ENCODE peak calls at places on chromosomes 11 and 22, in seven cellular contexts. S is upper lobe of right lung, U is cardiac muscle cell, X is AG10803, Q is uterus, J is suprapubic skin, F is left ventricle myocardium inferior. D is an unnamed sample.

GRCh38 chr11:61587951-61588695 is 7.2 kb upstream of the SYT7 start:
- DNase-seq in S (peak), J (no peak), X (no peak), Q (peak), F (peak), U (no peak), D (peak)

GRCh38 chr11:118341749-118342489 is 586 bp downstream of the CD3D start:
- DNase-seq in S (no peak), X (no peak), U (no peak), J (no peak), Q (no peak), F (no peak), D (no peak)

GRCh38 chr11:63762662-63763505 is 5.7 kb downstream of the ZFTA start:
- DNase-seq in U (peak), J (no peak), S (no peak), F (peak), Q (peak), X (no peak), D (no peak)

GRCh38 chr22:42444060-42444904 is 12.1 kb upstream of the NFAM1 start:
- DNase-seq in J (peak), X (peak), Q (peak), F (peak), S (peak), U (peak), D (peak)

GRCh38 chr11:75718406-75719088 is 909 bp downstream of the MOGAT2 start:
- DNase-seq in S (no peak), Q (no peak), J (no peak), U (peak), X (no peak), F (no peak), D (no peak)

GRCh38 chr11:109946322-109946846 is 146.8 kb upstream of the ZC3H12C start:
- DNase-seq in S (peak), J (peak), Q (peak), X (peak), U (peak), F (peak), D (peak)

GRCh38 chr22:42434283-42434682 is 2.1 kb upstream of the NFAM1 start:
- DNase-seq in U (peak), J (no peak), S (no peak), Q (no peak), X (no peak), F (no peak), D (no peak)

GRCh38 chr11:105344938-105345337 is 205.4 kb upstream of the CARD18 start:
- DNase-seq in Q (no peak), S (no peak), J (no peak), X (no peak), U (peak), F (no peak), D (no peak)

GRCh38 chr11:27861706-27862430 is 161.6 kb upstream of the BDNF start:
- DNase-seq in F (no peak), J (no peak), S (no peak), Q (peak), U (peak), X (peak), D (no peak)

GRCh38 chr11:57237204-57237681 is at the start of gene APLNR:
- DNase-seq in X (no peak), U (peak), Q (no peak), S (no peak), F (peak), J (no peak), D (no peak)

GRCh38 chr22:45159652-45160462 is 3.9 kb upstream of the NUP50 start:
- DNase-seq in X (no peak), J (no peak), F (no peak), Q (no peak), U (peak), S (no peak), D (no peak)

GRCh38 chr11:8838248-8838647 is 72.7 kb upstream of the AKIP1 start:
- DNase-seq in S (no peak), U (peak), Q (no peak), X (peak), F (no peak), J (peak), D (no peak)

GRCh38 chr11:99693941-99694492 is 673.3 kb downstream of the CNTN5 start:
- DNase-seq in U (peak), J (no peak), Q (no peak), X (no peak), S (no peak), F (no peak), D (no peak)

GRCh38 chr22:50657925-50658324 is 14.7 kb upstream of the SHANK3 start:
- DNase-seq in X (no peak), U (no peak), Q (no peak), S (no peak), F (no peak), J (no peak), D (no peak)

GRCh38 chr11:68363771-68364170 is 51.4 kb downstream of the LRP5 start:
- DNase-seq in J (no peak), X (no peak), F (no peak), S (no peak), U (no peak), Q (no peak), D (no peak)

GRCh38 chr11:66115638-66116410 is 45.8 kb downstream of the PACS1 start:
- DNase-seq in U (peak), J (no peak), X (no peak), Q (no peak), S (no peak), F (no peak), D (peak)

GRCh38 chr11:70696076-70696475 is 297.7 kb downstream of the CTTN start:
- DNase-seq in J (no peak), U (no peak), X (no peak), Q (no peak), S (no peak), F (no peak), D (no peak)

GRCh38 chr22:29269731-29270474 is 1.8 kb downstream of the EWSR1 start:
- DNase-seq in F (no peak), Q (no peak), S (no peak), J (no peak), X (no peak), U (peak), D (peak)

GRCh38 chr11:44453213-44453612 is 112.2 kb upstream of the CD82 start:
- DNase-seq in U (no peak), J (no peak), S (no peak), F (no peak), X (no peak), Q (no peak), D (no peak)

GRCh38 chr11:131033151-131033651 is 116.9 kb upstream of the SNX19 start:
- DNase-seq in F (no peak), S (no peak), Q (no peak), U (peak), J (no peak), X (peak), D (no peak)

GRCh38 chr11:131685206-131685605 is 314.8 kb downstream of the NTM start:
- DNase-seq in F (no peak), J (no peak), S (no peak), X (no peak), Q (no peak), U (no peak), D (no peak)

GRCh38 chr11:20060647-20061205 is 99.5 kb downstream of the DBX1 start:
- DNase-seq in J (no peak), X (no peak), F (no peak), S (no peak), U (no peak), Q (no peak), D (no peak)

GRCh38 chr11:20457001-20457768 is 69.7 kb downstream of the PRMT3 start:
- DNase-seq in X (no peak), F (no peak), U (no peak), J (no peak), Q (no peak), S (no peak), D (no peak)

DNA sequence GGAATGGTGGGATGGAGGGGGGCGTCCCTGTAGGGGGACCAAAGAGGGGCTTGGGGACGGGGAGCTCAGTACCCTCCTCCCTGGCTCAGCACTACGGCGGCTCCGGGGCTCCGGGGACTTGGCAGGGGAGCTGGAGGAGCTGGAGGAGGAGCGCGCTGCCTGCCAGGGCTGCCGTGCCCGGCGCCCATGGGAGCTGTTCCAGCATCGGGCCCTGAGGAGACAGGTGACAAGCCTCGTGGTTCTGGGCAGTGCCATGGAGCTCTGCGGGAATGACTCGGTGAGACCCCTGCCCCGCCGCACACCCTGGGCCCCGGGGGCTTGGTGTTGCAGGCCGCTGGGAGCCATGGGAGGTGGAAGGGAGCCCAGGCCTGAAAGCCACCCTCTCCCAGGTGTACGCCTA is 11.8 kb upstream of the MIF start:
- DNase-seq in J (no peak), Q (no peak), S (no peak), U (no peak), F (no peak), X (no peak), D (no peak)
- H3K4me3 ChIP-seq in J (no peak), Q (no peak), S (no peak), U (no peak), F (no peak), X (no peak), D (no peak)

GRCh38 chr11:119782021-119782420 is 53.0 kb upstream of the NECTIN1 start:
- DNase-seq in F (no peak), X (no peak), J (no peak), S (no peak), U (no peak), Q (no peak), D (no peak)
- TF ChIP-seq CTCF in F (no peak), X (no peak), J (no peak), S (no peak), U (no peak), Q (no peak), D (no peak)

GRCh38 chr11:116537121-116537520 is 235.7 kb downstream of the BUD13 start:
- DNase-seq in F (no peak), S (no peak), U (no peak), J (peak), X (no peak), Q (no peak), D (no peak)

GRCh38 chr11:116539211-116539610 is 233.6 kb downstream of the BUD13 start:
- DNase-seq in F (no peak), J (peak), U (no peak), Q (no peak), S (no peak), X (no peak), D (no peak)

GRCh38 chr11:116536416-116536815 is 236.4 kb downstream of the BUD13 start:
- DNase-seq in S (peak), J (peak), F (no peak), Q (no peak), U (no peak), X (no peak), D (no peak)

GRCh38 chr11:116535954-116536353 is 236.8 kb downstream of the BUD13 start:
- DNase-seq in J (peak), Q (no peak), X (no peak), F (no peak), U (no peak), S (peak), D (no peak)

DNA sequence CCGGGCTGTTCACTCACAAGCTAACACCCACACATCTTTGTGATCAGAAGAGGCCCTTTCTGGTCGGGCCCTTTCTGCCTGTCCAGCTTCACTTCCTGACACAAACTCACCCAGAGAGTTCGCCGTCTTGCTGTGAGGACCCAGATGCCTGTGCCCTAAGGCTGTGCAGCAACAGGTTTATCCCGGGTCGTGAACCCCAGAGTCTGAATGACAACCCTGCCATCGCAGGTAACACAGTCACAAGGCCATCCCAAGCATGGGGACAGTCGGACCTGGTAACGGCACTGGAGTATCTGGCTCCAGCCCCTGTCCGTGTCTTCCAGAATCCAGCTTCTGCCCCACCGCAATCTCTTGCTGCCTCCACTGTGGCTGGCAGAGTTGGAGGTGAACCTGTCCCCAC is 235.1 kb downstream of the BUD13 start:
- DNase-seq in S (no peak), Q (no peak), U (no peak), J (peak), F (no peak), X (no peak), D (no peak)
- H3K4me3 ChIP-seq in S (no peak), Q (no peak), U (no peak), J (no peak), F (no peak), X (no peak), D (no peak)

DNA sequence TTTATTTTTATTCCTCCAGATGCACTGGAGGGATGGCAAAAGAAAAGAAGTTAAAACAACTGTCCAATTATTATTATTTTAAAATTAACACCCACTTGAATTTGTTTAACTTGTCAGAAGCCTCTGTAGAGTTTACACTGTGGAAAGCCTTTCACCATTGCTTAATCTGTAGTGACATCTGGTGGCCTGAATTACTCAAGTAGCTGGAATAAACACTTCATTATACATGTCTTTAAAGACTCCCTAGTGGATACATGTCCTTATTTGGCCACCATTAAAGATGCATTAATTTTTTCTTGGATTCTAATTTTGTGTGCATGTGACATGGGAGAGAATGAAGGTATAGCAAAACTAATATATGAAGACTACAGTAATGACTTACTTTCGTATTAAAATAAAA is 1496.5 kb downstream of the FAM181B start:
- DNase-seq in Q (no peak), J (no peak), S (no peak), U (peak), X (peak), F (no peak), D (peak)
- TF ChIP-seq CTCF in Q (no peak), J (peak), S (peak), U (no peak), X (peak), F (peak), D (peak)

D was measured in GM12865.